ENCODE peak calls at places on chromosomes 12 and 14, in six cellular contexts. S is activated naive CD8-positive, alpha-beta T cell treated with anti-CD3 and anti-CD28 coated beads for 36 hours; C is LHCN-M2; T is memory B cell; J is ureter; B is endothelial cell. F is an unnamed sample.

GRCh38 chr12:27474344-27474743 is 27.8 kb downstream of the SMCO2 start:
- DNase-seq in S (no peak), C (peak), T (no peak), J (no peak), B (no peak), F (peak)

GRCh38 chr14:103544627-103545218 is 15.7 kb downstream of the TRMT61A start:
- DNase-seq in S (no peak), C (no peak), T (no peak), J (no peak), B (no peak), F (no peak)

GRCh38 chr12:93908846-93909592 is 231.8 kb downstream of the CRADD start:
- DNase-seq in S (no peak), C (no peak), T (no peak), J (no peak), B (no peak), F (peak)

GRCh38 chr14:66082009-66082408 is 404.2 kb upstream of the CCDC196 start:
- DNase-seq in S (no peak), C (no peak), T (no peak), J (no peak), B (no peak), F (peak)

GRCh38 chr12:65335021-65335714 is 56.7 kb downstream of the MSRB3 start:
- DNase-seq in S (no peak), C (peak), T (no peak), J (no peak), B (no peak), F (peak)

GRCh38 chr12:74119811-74120362 is 417.7 kb upstream of the ATXN7L3B start:
- DNase-seq in S (no peak), C (no peak), T (no peak), J (no peak), B (no peak), F (no peak)

GRCh38 chr12:76259660-76260389 is 88.4 kb downstream of the BBS10 start:
- DNase-seq in S (no peak), C (peak), T (no peak), J (no peak), B (no peak), F (peak)

GRCh38 chr12:10369557-10370150 is 20.2 kb downstream of the KLRK1 start:
- DNase-seq in S (no peak), C (no peak), T (no peak), J (no peak), B (no peak), F (no peak)

GRCh38 chr12:46452061-46452615 is 79.6 kb upstream of the SLC38A2 start:
- DNase-seq in S (no peak), C (peak), T (no peak), J (no peak), B (no peak), F (peak)